ENCODE peak calls at places on chromosomes 12 and 14, in four cellular contexts. T is breast epithelium, C is heart left ventricle, I is NCI-H748 treated with DMSO at 0.1 percent for 48 hours. F is an unnamed sample.

GRCh38 chr14:76584271-76584702 is 177.0 kb upstream of the VASH1 start:
- DNase-seq in T (no peak), C (peak; percentile 32), I (peak; percentile 13), F (peak; percentile 90)

GRCh38 chr12:69570000-69570516 is 15.2 kb upstream of the CCT2 start:
- DNase-seq in T (no peak), C (no peak), I (no peak), F (no peak)

GRCh38 chr12:53502983-53503728 is 2.1 kb downstream of the TARBP2 start:
- DNase-seq in T (no peak), C (no peak), I (no peak), F (no peak)

GRCh38 chr12:55970775-55971174 is 3.1 kb upstream of the RAB5B start:
- DNase-seq in T (no peak), C (no peak), I (no peak), F (no peak)

GRCh38 chr14:97771340-97772045 is 974.3 kb downstream of the VRK1 start:
- DNase-seq in T (peak; percentile 93), C (no peak), I (no peak), F (no peak)

GRCh38 chr12:95173392-95174251 is 43.6 kb downstream of the FGD6 start:
- DNase-seq in T (peak; percentile 50), C (peak; percentile 88), I (no peak), F (no peak)

GRCh38 chr12:15336772-15337553 is 14.7 kb downstream of the PTPRO start:
- DNase-seq in T (no peak), C (no peak), I (no peak), F (no peak)

GRCh38 chr12:53676715-53677611 is 1.1 kb upstream of the ATP5MC2 start:
- DNase-seq in T (peak; percentile 35), C (peak; percentile 50), I (no peak), F (no peak)

GRCh38 chr12:84840356-84840755 is 72.2 kb downstream of the SLC6A15 start:
- DNase-seq in T (no peak), C (no peak), I (no peak), F (no peak)

GRCh38 chr12:8035440-8036010 is 3.0 kb downstream of the FOXJ2 start:
- DNase-seq in T (no peak), C (no peak), I (no peak), F (no peak)

GRCh38 chr12:132557291-132557968 is 53.0 kb downstream of the LRCOL1 start:
- DNase-seq in T (no peak), C (no peak), I (no peak), F (no peak)

GRCh38 chr14:64806862-64807495 is 72.7 kb downstream of the SPTB start:
- DNase-seq in T (no peak), C (no peak), I (no peak), F (no peak)

GRCh38 chr12:52454411-52455201 is 2.7 kb upstream of the KRT6B start:
- DNase-seq in T (no peak), C (no peak), I (peak; percentile 46), F (no peak)

GRCh38 chr12:121957831-121958515 is 39.6 kb downstream of the CFAP251 start:
- DNase-seq in T (no peak), C (no peak), I (no peak), F (no peak)

GRCh38 chr12:120748242-120748641 is 22.6 kb downstream of the ACADS start:
- DNase-seq in T (no peak), C (no peak), I (no peak), F (no peak)

GRCh38 chr14:68260121-68260520 is 440.5 kb downstream of the RAD51B start:
- DNase-seq in T (no peak), C (no peak), I (no peak), F (no peak)

GRCh38 chr14:35558680-35559079 is 24.7 kb downstream of the INSM2 start:
- DNase-seq in T (no peak), C (no peak), I (no peak), F (peak; percentile 32)

GRCh38 chr14:59303216-59303615 is 114.7 kb downstream of the DAAM1 start:
- DNase-seq in T (peak; percentile 32), C (no peak), I (no peak), F (no peak)

GRCh38 chr12:100858658-100859057 is 64.1 kb downstream of the ANO4 start:
- DNase-seq in T (no peak), C (no peak), I (no peak), F (no peak)

GRCh38 chr12:55515696-55516095 is 23.5 kb downstream of the OR6C68 start:
- DNase-seq in T (no peak), C (no peak), I (no peak), F (no peak)

GRCh38 chr14:104968153-104968527 is 10.0 kb downstream of the AHNAK2 start:
- DNase-seq in T (peak; percentile 57), C (peak; percentile 82), I (no peak), F (no peak)

GRCh38 chr12:53208877-53209463 is 1.9 kb upstream of the ITGB7 start:
- DNase-seq in T (no peak), C (no peak), I (no peak), F (no peak)